ENCODE peak calls at places on chromosomes 6 and 20, in six cellular contexts. U, K, L, E, O and M are unnamed samples.

GRCh38 chr20:17728074-17728473 is 28.3 kb downstream of the BANF2 start:
- DNase-seq in L (no peak), K (no peak), E (no peak), O (no peak), U (no peak), M (no peak)

GRCh38 chr6:53906842-53907241 is 112.0 kb downstream of the LRRC1 start:
- DNase-seq in U (no peak), O (no peak), K (no peak), L (no peak), E (peak; percentile 52), M (no peak)

GRCh38 chr6:107657755-107658461 is 166.2 kb downstream of the SCML4 start:
- DNase-seq in K (peak; percentile 55), U (no peak), E (no peak), L (peak; percentile 25), O (peak; percentile 27), M (no peak)

GRCh38 chr6:74731921-74732320 is 473.9 kb downstream of the COL12A1 start:
- DNase-seq in E (peak; percentile 29), U (no peak), K (no peak), L (no peak), O (no peak), M (no peak)

GRCh38 chr6:138038148-138038870 is 68.9 kb downstream of the PERP start:
- DNase-seq in K (no peak), U (no peak), L (no peak), E (no peak), O (no peak), M (no peak)

GRCh38 chr6:113645576-113645970 is 211.6 kb upstream of the MARCKS start:
- DNase-seq in U (no peak), L (no peak), E (peak; percentile 79), K (no peak), O (no peak), M (no peak)

GRCh38 chr6:28252507-28252975 is 472 bp upstream of the ZKSCAN4 start:
- DNase-seq in U (no peak), E (no peak), O (no peak), L (peak; percentile 12), K (no peak), M (peak; percentile 18)

GRCh38 chr6:53850527-53850926 is 55.7 kb downstream of the LRRC1 start:
- DNase-seq in L (no peak), O (no peak), E (no peak), K (no peak), U (no peak), M (no peak)

GRCh38 chr6:41767112-41767946 is 12.4 kb downstream of the FRS3 start:
- DNase-seq in E (peak; percentile 77), K (no peak), O (no peak), U (no peak), L (no peak), M (no peak)

GRCh38 chr6:153003294-153003645 is 761 bp upstream of the MTRF1L start:
- DNase-seq in K (no peak), L (peak; percentile 12), O (no peak), E (peak; percentile 8), U (no peak), M (no peak)

GRCh38 chr20:64223526-64224067 is 32.0 kb upstream of the PCMTD2 start:
- DNase-seq in E (peak; percentile 38), U (no peak), K (peak; percentile 90), O (no peak), L (no peak), M (peak; percentile 95)

GRCh38 chr6:55953384-55953783 is 78.0 kb upstream of the BMP5 start:
- DNase-seq in O (no peak), E (peak; percentile 48), L (no peak), K (no peak), U (no peak), M (no peak)